ENCODE peak calls at places on chromosomes 7 and 10, in seven cellular contexts. E, B, W, C, J, L and S are unnamed samples.

GRCh38 chr10:69769395-69769989 is 32.2 kb upstream of the COL13A1 start:
- DNase-seq in E (no peak), B (no peak), W (peak; percentile 84), C (no peak), J (peak; percentile 33), L (no peak), S (no peak)

GRCh38 chr10:103658049-103658577 is 164.6 kb downstream of the NEURL1 start:
- DNase-seq in E (no peak), B (no peak), W (no peak), C (no peak), J (no peak), L (no peak), S (no peak)

GRCh38 chr10:923844-924523 is 7.5 kb downstream of the LARP4B start:
- DNase-seq in E (no peak), B (no peak), W (no peak), C (no peak), J (no peak), L (no peak), S (no peak)

GRCh38 chr10:26481914-26482550 is 43.9 kb downstream of the APBB1IP start:
- DNase-seq in E (no peak), B (peak; percentile 97), W (no peak), C (no peak), J (no peak), L (peak; percentile 87), S (no peak)

GRCh38 chr10:50464004-50464409 is 159.7 kb downstream of the SGMS1 start:
- DNase-seq in E (no peak), B (peak; percentile 85), W (no peak), C (no peak), J (no peak), L (peak; percentile 79), S (peak; percentile 5)

GRCh38 chr10:22831586-22831985 is 96.3 kb upstream of the ARMC3 start:
- DNase-seq in E (no peak), B (no peak), W (no peak), C (no peak), J (no peak), L (no peak), S (no peak)

GRCh38 chr7:50310361-50310760 is 5.8 kb downstream of the IKZF1 start:
- DNase-seq in E (no peak), B (peak; percentile 50), W (no peak), C (no peak), J (no peak), L (no peak), S (peak; percentile 61)

GRCh38 chr7:13097508-13097907 is 410.1 kb downstream of the ARL4A start:
- DNase-seq in E (no peak), B (no peak), W (no peak), C (no peak), J (no peak), L (no peak), S (no peak)

GRCh38 chr7:78280276-78280675 is 481.7 kb downstream of the PHTF2 start:
- DNase-seq in E (no peak), B (no peak), W (no peak), C (no peak), J (no peak), L (no peak), S (no peak)

GRCh38 chr7:129778770-129779601 is 167.5 kb downstream of the NRF1 start:
- DNase-seq in E (no peak), B (no peak), W (peak; percentile 34), C (peak; percentile 40), J (no peak), L (peak; percentile 38), S (peak; percentile 35)

GRCh38 chr7:1219516-1219915 is 13.2 kb upstream of the UNCX start:
- DNase-seq in E (no peak), B (no peak), W (no peak), C (no peak), J (no peak), L (no peak), S (no peak)

GRCh38 chr10:35271086-35271834 is 65.0 kb upstream of the CCNY start:
- DNase-seq in E (no peak), B (no peak), W (no peak), C (no peak), J (no peak), L (peak; percentile 14), S (no peak)

GRCh38 chr10:18681366-18681765 is 22.1 kb downstream of the ARL5B start:
- DNase-seq in E (no peak), B (no peak), W (no peak), C (no peak), J (no peak), L (no peak), S (no peak)

GRCh38 chr10:113854757-113855626 is 531 bp downstream of the NHLRC2 start:
- DNase-seq in E (peak; percentile 51), B (peak; percentile 14), W (peak; percentile 46), C (peak; percentile 4), J (no peak), L (peak; percentile 73), S (peak; percentile 44)

GRCh38 chr7:70583965-70584883 is 547.7 kb upstream of the GALNT17 start:
- DNase-seq in E (no peak), B (no peak), W (no peak), C (no peak), J (no peak), L (no peak), S (no peak)

GRCh38 chr10:126062132-126063032 is 166.0 kb downstream of the FANK1 start:
- DNase-seq in E (peak; percentile 80), B (no peak), W (peak; percentile 74), C (no peak), J (peak; percentile 88), L (no peak), S (no peak)

GRCh38 chr7:27185013-27185707 is at the start of gene HOXA11:
- DNase-seq in E (no peak), B (no peak), W (no peak), C (no peak), J (no peak), L (peak; percentile 83), S (no peak)

GRCh38 chr10:127527320-127527719 is 21.8 kb upstream of the NPS start:
- DNase-seq in E (no peak), B (no peak), W (no peak), C (no peak), J (no peak), L (no peak), S (no peak)

GRCh38 chr10:25867321-25867720 is 66.7 kb upstream of the MYO3A start:
- DNase-seq in E (no peak), B (no peak), W (no peak), C (no peak), J (no peak), L (no peak), S (no peak)

GRCh38 chr10:79163663-79163970 is 94.9 kb downstream of the ZMIZ1 start:
- DNase-seq in E (no peak), B (no peak), W (no peak), C (no peak), J (no peak), L (no peak), S (no peak)

GRCh38 chr7:16989883-16990413 is 108.2 kb upstream of the AGR3 start:
- DNase-seq in E (peak; percentile 54), B (peak; percentile 38), W (peak; percentile 95), C (no peak), J (peak; percentile 61), L (peak; percentile 60), S (no peak)

GRCh38 chr10:6401066-6401465 is 179.0 kb downstream of the PRKCQ start:
- DNase-seq in E (no peak), B (no peak), W (no peak), C (no peak), J (no peak), L (no peak), S (no peak)

GRCh38 chr10:96299383-96299782 is 4.9 kb upstream of the DNTT start:
- DNase-seq in E (no peak), B (no peak), W (no peak), C (no peak), J (no peak), L (peak; percentile 33), S (peak; percentile 76)

GRCh38 chr10:11168423-11169100 is 150.9 kb downstream of the CELF2 start:
- DNase-seq in E (no peak), B (no peak), W (no peak), C (no peak), J (no peak), L (no peak), S (no peak)

GRCh38 chr7:155001756-155002410 is 1.0 kb downstream of the PAXIP1 start:
- DNase-seq in E (no peak), B (no peak), W (peak; percentile 18), C (peak; percentile 40), J (no peak), L (no peak), S (peak; percentile 11)

GRCh38 chr10:101052285-101052684 is 9.5 kb upstream of the KAZALD1 start:
- DNase-seq in E (no peak), B (no peak), W (no peak), C (no peak), J (no peak), L (no peak), S (no peak)

GRCh38 chr10:93376372-93377296 is 105.5 kb downstream of the MYOF start:
- DNase-seq in E (peak; percentile 33), B (peak; percentile 59), W (peak; percentile 54), C (peak; percentile 39), J (peak; percentile 74), L (peak; percentile 89), S (peak; percentile 56)

GRCh38 chr10:101282937-101283336 is 53.7 kb upstream of the LBX1 start:
- DNase-seq in E (no peak), B (no peak), W (no peak), C (no peak), J (no peak), L (no peak), S (no peak)

GRCh38 chr7:15370441-15370840 is 191.4 kb downstream of the AGMO start:
- DNase-seq in E (no peak), B (no peak), W (no peak), C (no peak), J (no peak), L (no peak), S (no peak)